ENCODE peak calls at places on chromosome 9, in seven cellular contexts. L is EH; D is NCI-H1092 treated with DMSO at 0.1 percent for 48 hours; X is HepG2; I is right cardiac atrium; F is stimulated activated CD8-positive, alpha-beta memory T cell treated with anti-CD3 and anti-CD28 coated beads, Interleukin-4, amount 100 ng/mL, for 48 hours; E is AG09319. Q is an unnamed sample.

GRCh38 chr9:95669253-95669652 is 152.5 kb upstream of the PTCH1 start:
- DNase-seq in L (no peak), D (no peak), X (no peak), I (no peak), F (no peak), E (no peak), Q (no peak)

GRCh38 chr9:93918071-93918470 is 37.1 kb downstream of the BARX1 start:
- DNase-seq in L (no peak), D (no peak), X (no peak), I (no peak), F (no peak), E (no peak), Q (no peak)

GRCh38 chr9:134669556-134669955 is 28.0 kb downstream of the COL5A1 start:
- DNase-seq in L (peak), D (no peak), X (no peak), I (no peak), F (no peak), E (no peak), Q (no peak)

GRCh38 chr9:114592356-114592755 is 4.8 kb downstream of the ATP6V1G1 start:
- DNase-seq in L (peak), D (no peak), X (no peak), I (no peak), F (peak), E (no peak), Q (no peak)

GRCh38 chr9:127163409-127163808 is 41.0 kb upstream of the ANGPTL2 start:
- DNase-seq in L (peak), D (no peak), X (peak), I (no peak), F (peak), E (no peak), Q (no peak)

GRCh38 chr9:124098141-124098905 is 86.8 kb downstream of the LHX2 start:
- DNase-seq in L (peak), D (no peak), X (no peak), I (no peak), F (no peak), E (no peak), Q (no peak)

GRCh38 chr9:105050296-105050695 is 122.3 kb upstream of the ABCA1 start:
- DNase-seq in L (peak), D (no peak), X (no peak), I (no peak), F (no peak), E (no peak), Q (no peak)

GRCh38 chr9:1083325-1083913 is 33.3 kb downstream of the DMRT2 start:
- DNase-seq in L (peak), D (no peak), X (no peak), I (peak), F (no peak), E (no peak), Q (peak)

GRCh38 chr9:127185931-127186781 is 63.7 kb upstream of the ANGPTL2 start:
- DNase-seq in L (peak), D (no peak), X (peak), I (peak), F (no peak), E (peak), Q (peak)

GRCh38 chr9:130847306-130848217 is 12.5 kb downstream of the ABL1 start:
- DNase-seq in L (peak), D (no peak), X (peak), I (peak), F (no peak), E (peak), Q (peak)

GRCh38 chr9:100428871-100429654 is 2.1 kb downstream of the MSANTD3 start:
- DNase-seq in L (peak), D (no peak), X (peak), I (no peak), F (no peak), E (peak), Q (no peak)

GRCh38 chr9:13436591-13436990 is 157.1 kb upstream of the MPDZ start:
- DNase-seq in L (no peak), D (no peak), X (no peak), I (no peak), F (no peak), E (no peak), Q (no peak)

GRCh38 chr9:125262217-125262991 is 778 bp downstream of the GAPVD1 start:
- DNase-seq in L (no peak), D (peak), X (peak), I (no peak), F (peak), E (no peak), Q (no peak)

GRCh38 chr9:88989961-88990570 is 1.2 kb upstream of the S1PR3 start:
- DNase-seq in L (no peak), D (no peak), X (no peak), I (no peak), F (no peak), E (no peak), Q (no peak)

GRCh38 chr9:3746296-3747275 is 220.8 kb upstream of the RFX3 start:
- DNase-seq in L (peak), D (no peak), X (no peak), I (no peak), F (peak), E (no peak), Q (no peak)

GRCh38 chr9:37238122-37238521 is 117.7 kb downstream of the ZCCHC7 start:
- DNase-seq in L (no peak), D (no peak), X (no peak), I (no peak), F (no peak), E (no peak), Q (no peak)

GRCh38 chr9:95107001-95107749 is 210.3 kb downstream of the FANCC start:
- DNase-seq in L (peak), D (no peak), X (no peak), I (no peak), F (no peak), E (no peak), Q (peak)

GRCh38 chr9:34552606-34552981 is 29.8 kb upstream of the ENHO start:
- DNase-seq in L (no peak), D (no peak), X (no peak), I (no peak), F (no peak), E (no peak), Q (no peak)

GRCh38 chr9:18105996-18106595 is 367.9 kb upstream of the ADAMTSL1 start:
- DNase-seq in L (no peak), D (no peak), X (no peak), I (no peak), F (no peak), E (no peak), Q (no peak)

GRCh38 chr9:109913461-109913810 is 133.4 kb downstream of the PALM2AKAP2 start:
- DNase-seq in L (no peak), D (no peak), X (no peak), I (no peak), F (no peak), E (no peak), Q (no peak)

GRCh38 chr9:98848450-98849149 is 41.1 kb downstream of the GALNT12 start:
- DNase-seq in L (peak), D (peak), X (peak), I (peak), F (peak), E (peak), Q (peak)

GRCh38 chr9:14006586-14007198 is 307.2 kb downstream of the NFIB start:
- DNase-seq in L (no peak), D (no peak), X (no peak), I (no peak), F (no peak), E (no peak), Q (no peak)

GRCh38 chr9:131880828-131881227 is 141.0 kb upstream of the RAPGEF1 start:
- DNase-seq in L (no peak), D (no peak), X (no peak), I (no peak), F (no peak), E (no peak), Q (no peak)

GRCh38 chr9:36871606-36872005 is 162.5 kb downstream of the PAX5 start:
- DNase-seq in L (no peak), D (no peak), X (no peak), I (no peak), F (no peak), E (no peak), Q (no peak)